ENCODE peak calls at places on chromosomes 13 and 19, in ten cellular contexts. M is RWPE1; E is substantia nigra; R is Peyer's patch; O is iPS DF 6.9; J is heart left ventricle; X is ascending aorta; G is body of pancreas; A is K562; Z is CD4-positive, CD25-positive, alpha-beta regulatory T cell. Y is an unnamed sample.

GRCh38 chr19:6108721-6109633 is 1.3 kb downstream of the RFX2 start:
- DNase-seq in M (peak), E (peak), R (peak), O (no peak), J (peak), X (no peak), G (peak), A (peak), Z (peak), Y (peak)

GRCh38 chr13:112651750-112652511 is 37.9 kb upstream of the ATP11A start:
- DNase-seq in M (no peak), E (no peak), R (no peak), O (no peak), J (no peak), X (no peak), G (no peak), A (no peak), Z (no peak), Y (no peak)

GRCh38 chr13:24196593-24197197 is 36.2 kb downstream of the SPATA13 start:
- DNase-seq in M (no peak), E (no peak), R (no peak), O (no peak), J (no peak), X (no peak), G (no peak), A (no peak), Z (no peak), Y (no peak)

GRCh38 chr13:113178070-113178895 is 19.8 kb downstream of the PROZ start:
- DNase-seq in M (peak), E (no peak), R (no peak), O (no peak), J (no peak), X (no peak), G (no peak), A (no peak), Z (no peak), Y (no peak)

GRCh38 chr19:55536951-55537740 is at the start of gene SBK2:
- DNase-seq in M (no peak), E (no peak), R (no peak), O (no peak), J (no peak), X (no peak), G (no peak), A (no peak), Z (no peak), Y (no peak)

GRCh38 chr19:18879579-18880373 is 16.2 kb downstream of the CERS1 start:
- DNase-seq in M (peak), E (no peak), R (no peak), O (no peak), J (no peak), X (no peak), G (peak), A (peak), Z (peak), Y (peak)

GRCh38 chr19:58538257-58539168 is 5.4 kb upstream of the TRIM28 start:
- DNase-seq in M (no peak), E (no peak), R (no peak), O (peak), J (no peak), X (no peak), G (no peak), A (no peak), Z (no peak), Y (no peak)

GRCh38 chr13:109776575-109776974 is 9.8 kb downstream of the IRS2 start:
- DNase-seq in M (no peak), E (no peak), R (no peak), O (no peak), J (no peak), X (no peak), G (no peak), A (no peak), Z (no peak), Y (no peak)

GRCh38 chr13:105428816-105429215 is 1106.6 kb downstream of the EFNB2 start:
- DNase-seq in M (no peak), E (no peak), R (no peak), O (no peak), J (no peak), X (no peak), G (no peak), A (no peak), Z (no peak), Y (no peak)

GRCh38 chr13:78998736-78999135 is 339.8 kb upstream of the OBI1 start:
- DNase-seq in M (no peak), E (no peak), R (no peak), O (no peak), J (no peak), X (no peak), G (no peak), A (no peak), Z (no peak), Y (no peak)

GRCh38 chr13:26919311-26919710 is 158.7 kb upstream of the GPR12 start:
- DNase-seq in M (no peak), E (no peak), R (no peak), O (no peak), J (no peak), X (no peak), G (no peak), A (no peak), Z (no peak), Y (no peak)

GRCh38 chr19:18650048-18650435 is 13.2 kb downstream of the KLHL26 start:
- DNase-seq in M (no peak), E (no peak), R (no peak), O (no peak), J (peak), X (no peak), G (peak), A (no peak), Z (no peak), Y (no peak)

GRCh38 chr13:75687145-75687763 is 51.1 kb downstream of the LMO7 start:
- DNase-seq in M (no peak), E (no peak), R (no peak), O (no peak), J (no peak), X (no peak), G (no peak), A (peak), Z (no peak), Y (no peak)

GRCh38 chr13:20475927-20476691 is 49.5 kb downstream of the CRYL1 start:
- DNase-seq in M (no peak), E (no peak), R (peak), O (no peak), J (no peak), X (no peak), G (peak), A (no peak), Z (peak), Y (peak)

GRCh38 chr13:100399455-100399854 is 189.1 kb downstream of the GGACT start:
- DNase-seq in M (no peak), E (no peak), R (no peak), O (no peak), J (no peak), X (no peak), G (no peak), A (no peak), Z (no peak), Y (no peak)

GRCh38 chr19:39408392-39409206 is 2.0 kb downstream of the ZFP36 start:
- DNase-seq in M (no peak), E (no peak), R (no peak), O (no peak), J (no peak), X (no peak), G (peak), A (no peak), Z (no peak), Y (peak)

GRCh38 chr13:66322193-66322592 is 907.9 kb downstream of the PCDH9 start:
- DNase-seq in M (no peak), E (no peak), R (no peak), O (no peak), J (no peak), X (no peak), G (no peak), A (no peak), Z (no peak), Y (no peak)

GRCh38 chr19:46454244-46454643 is 17.1 kb downstream of the PNMA8A start:
- DNase-seq in M (no peak), E (no peak), R (no peak), O (no peak), J (no peak), X (no peak), G (no peak), A (no peak), Z (no peak), Y (no peak)

GRCh38 chr19:46453661-46454060 is 17.7 kb downstream of the PNMA8A start:
- DNase-seq in M (no peak), E (no peak), R (no peak), O (no peak), J (no peak), X (no peak), G (no peak), A (no peak), Z (no peak), Y (no peak)

GRCh38 chr19:46461537-46461936 is 9.8 kb downstream of the PNMA8A start:
- DNase-seq in M (peak), E (no peak), R (no peak), O (no peak), J (no peak), X (no peak), G (no peak), A (no peak), Z (no peak), Y (no peak)

GRCh38 chr19:46460981-46461380 is 10.4 kb downstream of the PNMA8A start:
- DNase-seq in M (no peak), E (no peak), R (no peak), O (no peak), J (no peak), X (no peak), G (no peak), A (no peak), Z (no peak), Y (no peak)

GRCh38 chr19:46456930-46457329 is 14.4 kb downstream of the PNMA8A start:
- DNase-seq in M (no peak), E (no peak), R (no peak), O (no peak), J (no peak), X (no peak), G (no peak), A (no peak), Z (no peak), Y (no peak)
- H3K27ac ChIP-seq in M (peak), E (no peak), R (no peak), O (no peak), J (no peak), X (peak), G (no peak), A (no peak), Z (no peak), Y (no peak)

GRCh38 chr19:15782211-15782610 is 5.2 kb upstream of the OR10H5 start:
- DNase-seq in M (no peak), E (no peak), R (no peak), O (no peak), J (no peak), X (no peak), G (no peak), A (no peak), Z (no peak), Y (no peak)

GRCh38 chr19:15776991-15777787 is 10.3 kb upstream of the OR10H5 start:
- DNase-seq in M (no peak), E (no peak), R (no peak), O (no peak), J (no peak), X (no peak), G (no peak), A (no peak), Z (no peak), Y (no peak)

GRCh38 chr19:15781659-15782058 is 5.8 kb upstream of the OR10H5 start:
- DNase-seq in M (no peak), E (no peak), R (no peak), O (no peak), J (no peak), X (no peak), G (no peak), A (no peak), Z (no peak), Y (no peak)

GRCh38 chr19:15780595-15781418 is 6.7 kb upstream of the OR10H5 start:
- DNase-seq in M (no peak), E (peak), R (no peak), O (no peak), J (no peak), X (no peak), G (no peak), A (no peak), Z (no peak), Y (no peak)

DNA sequence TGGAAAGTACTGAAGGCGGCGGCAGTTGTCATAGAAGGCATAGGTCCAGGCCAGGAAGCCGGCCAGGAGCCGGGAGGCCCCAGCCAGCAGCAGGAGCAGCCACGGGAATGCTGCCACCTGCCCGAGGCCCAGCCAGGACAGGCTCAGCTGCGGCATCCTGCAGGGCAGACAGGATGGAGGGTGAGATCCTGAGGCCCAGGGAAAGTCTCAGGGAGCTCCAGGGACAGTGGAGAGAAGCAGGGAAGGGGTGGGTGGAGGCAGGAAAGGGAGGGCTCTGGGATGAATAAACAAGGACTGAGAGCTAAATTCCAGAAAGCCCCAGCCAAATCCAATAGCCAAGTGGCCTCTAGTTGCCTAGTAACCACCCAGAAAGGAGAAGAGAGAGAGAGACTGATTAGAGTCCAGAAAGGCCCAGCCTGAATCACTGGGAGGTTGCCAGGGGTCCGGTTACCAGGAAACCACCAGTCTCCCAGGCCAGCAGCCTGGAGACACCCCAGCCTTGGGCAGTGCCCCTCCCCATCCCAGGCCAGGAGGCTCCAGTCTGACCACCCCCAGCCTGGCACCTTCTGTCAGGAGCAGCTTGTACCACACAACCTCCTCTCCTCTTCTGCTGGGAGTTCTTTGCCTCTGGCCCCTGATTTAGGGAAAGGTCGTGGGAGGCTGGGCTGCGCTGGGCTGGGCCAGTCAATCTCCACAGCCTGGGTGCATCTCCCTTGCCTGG is 7.5 kb upstream of the OR10H5 start:
- DNase-seq in M (peak), E (peak), R (no peak), O (no peak), J (peak), X (no peak), G (peak), A (no peak), Z (no peak), Y (no peak)
- H3K27ac ChIP-seq in M (peak), E (peak), R (peak), O (no peak), J (peak), X (peak), G (no peak), A (no peak), Z (no peak), Y (no peak)

GRCh38 chr19:1811942-1812425 is at the start of gene ATP8B3:
- DNase-seq in M (peak), E (no peak), R (peak), O (no peak), J (no peak), X (no peak), G (no peak), A (no peak), Z (peak), Y (no peak)

GRCh38 chr19:1814391-1814790 is 2.3 kb upstream of the ATP8B3 start:
- DNase-seq in M (no peak), E (no peak), R (no peak), O (no peak), J (no peak), X (no peak), G (no peak), A (no peak), Z (no peak), Y (no peak)

GRCh38 chr19:1812426-1813196 is 535 bp upstream of the ATP8B3 start:
- DNase-seq in M (peak), E (peak), R (peak), O (peak), J (peak), X (peak), G (peak), A (peak), Z (peak), Y (peak)

GRCh38 chr19:1813837-1814217 is 1.8 kb upstream of the ATP8B3 start:
- DNase-seq in M (no peak), E (no peak), R (no peak), O (no peak), J (no peak), X (no peak), G (no peak), A (no peak), Z (no peak), Y (no peak)

GRCh38 chr19:1813197-1813836 is 1.2 kb upstream of the ATP8B3 start:
- DNase-seq in M (no peak), E (no peak), R (no peak), O (no peak), J (no peak), X (no peak), G (no peak), A (no peak), Z (no peak), Y (no peak)
- H3K27ac ChIP-seq in M (peak), E (no peak), R (peak), O (no peak), J (peak), X (no peak), G (no peak), A (peak), Z (peak), Y (peak)

GRCh38 chr13:41099986-41100385 is 32.6 kb downstream of the KBTBD6 start:
- DNase-seq in M (no peak), E (no peak), R (no peak), O (no peak), J (no peak), X (no peak), G (no peak), A (no peak), Z (no peak), Y (no peak)
- H3K27ac ChIP-seq in M (no peak), E (no peak), R (no peak), O (no peak), J (no peak), X (no peak), G (no peak), A (no peak), Z (no peak), Y (no peak)